ENCODE peak calls at places on chromosomes 7 and 10, in four cellular contexts. P, Z, X and I are unnamed samples.

GRCh38 chr7:55969391-55969790 is 5.0 kb downstream of the NIPSNAP2 start:
- DNase-seq in P (no peak), Z (no peak), X (no peak), I (no peak)

GRCh38 chr10:22230331-22230833 is 12.6 kb upstream of the EBLN1 start:
- DNase-seq in P (peak; percentile 45), Z (no peak), X (peak; percentile 58), I (no peak)

GRCh38 chr7:34354906-34355305 is 303.1 kb upstream of the NPSR1 start:
- DNase-seq in P (no peak), Z (no peak), X (no peak), I (no peak)

GRCh38 chr7:28005075-28005847 is 175.3 kb downstream of the JAZF1 start:
- DNase-seq in P (no peak), Z (peak; percentile 35), X (no peak), I (no peak)

GRCh38 chr10:11225935-11226334 is 208.3 kb downstream of the CELF2 start:
- DNase-seq in P (no peak), Z (no peak), X (peak; percentile 76), I (no peak)

GRCh38 chr10:74223755-74224530 is 72.9 kb downstream of the ADK start:
- DNase-seq in P (peak; percentile 80), Z (no peak), X (no peak), I (no peak)

GRCh38 chr7:76294344-76295024 is 8.0 kb upstream of the HSPB1 start:
- DNase-seq in P (peak; percentile 95), Z (peak; percentile 97), X (peak; percentile 45), I (peak; percentile 98)

GRCh38 chr7:41238851-41239331 is 464.0 kb downstream of the INHBA start:
- DNase-seq in P (peak; percentile 87), Z (no peak), X (no peak), I (no peak)

GRCh38 chr10:123069271-123069670 is 60.5 kb downstream of the ACADSB start:
- DNase-seq in P (no peak), Z (no peak), X (no peak), I (no peak)

GRCh38 chr7:139543801-139544603 is 20.5 kb downstream of the CLEC2L start:
- DNase-seq in P (no peak), Z (no peak), X (no peak), I (no peak)

GRCh38 chr10:14032406-14032998 is 298.2 kb downstream of the FRMD4A start:
- DNase-seq in P (no peak), Z (peak; percentile 51), X (no peak), I (no peak)

GRCh38 chr10:122034149-122034756 is 45.3 kb downstream of the TACC2 start:
- DNase-seq in P (peak; percentile 71), Z (no peak), X (no peak), I (no peak)

DNA sequence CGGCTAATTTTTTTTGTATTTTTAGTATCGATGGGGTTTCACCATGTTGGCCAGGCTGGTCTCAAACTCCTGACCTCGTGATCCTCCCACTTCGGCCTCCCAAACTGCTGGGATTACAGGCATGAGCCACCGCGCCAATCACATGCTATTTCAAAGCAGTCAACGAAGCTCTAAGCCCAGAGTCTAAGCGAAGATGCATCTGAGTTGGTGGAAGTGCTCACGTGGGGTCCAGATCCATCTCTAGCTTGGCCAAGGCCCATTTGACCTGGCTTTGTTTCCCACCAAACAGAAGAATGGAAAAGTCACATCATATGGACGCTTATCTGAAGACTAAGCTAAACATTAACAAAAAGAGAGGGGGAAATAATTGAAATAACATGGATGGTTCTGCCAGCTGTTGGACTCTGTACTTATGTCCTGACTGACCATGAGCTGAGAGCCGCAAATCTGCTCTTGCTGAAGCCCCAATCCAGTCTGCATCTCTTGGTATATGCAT is 3.8 kb upstream of the GTF2I start:
- DNase-seq in P (no peak), Z (no peak), X (no peak), I (no peak)
- H3K27ac ChIP-seq in P (no peak overlapping the region), Z (no peak overlapping the region), X (no peak overlapping the region), I (no peak overlapping the region)

DNA sequence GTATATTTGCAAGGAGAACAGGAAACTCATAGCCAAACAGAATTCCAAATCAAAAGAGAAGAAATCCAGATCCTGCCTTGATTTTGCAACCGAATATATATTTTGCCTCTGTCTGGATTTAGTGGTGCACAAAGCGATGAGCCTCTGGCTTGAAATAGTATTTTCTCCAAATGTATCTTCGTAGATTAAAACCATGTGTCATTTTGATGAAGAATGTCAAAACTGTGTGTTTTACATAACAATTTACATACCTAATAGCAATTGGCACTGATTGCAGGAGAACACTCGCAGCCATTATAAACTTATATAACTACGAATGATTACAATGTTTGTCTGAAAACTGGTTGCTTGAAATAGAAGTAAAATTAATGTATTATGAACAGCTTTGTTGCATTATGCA is 156.4 kb downstream of the ARID5B start:
- DNase-seq in P (no peak), Z (no peak), X (no peak), I (no peak)
- H3K4me1 ChIP-seq in P (no peaks in the 10 kb centered on the region), Z (peaks cover 82% of the 10 kb centered on the region), X (peaks cover 23% of the 10 kb centered on the region), I (peaks cover 94% of the 10 kb centered on the region)

GRCh38 chr10:24722676-24723385 is 856 bp downstream of the ARHGAP21 start:
- DNase-seq in P (peak; percentile 43), Z (peak; percentile 73), X (peak; percentile 59), I (no peak)
- TF ChIP-seq CTCF in P (no peak), Z (no peak), X (no peak), I (no peak)

GRCh38 chr10:21171197-21171935 is 274.3 kb upstream of the NEBL start:
- DNase-seq in P (no peak), Z (no peak), X (no peak), I (no peak)

GRCh38 chr10:21173433-21173963 is 276.4 kb upstream of the NEBL start:
- DNase-seq in P (no peak), Z (no peak), X (no peak), I (no peak)

GRCh38 chr10:21172774-21173432 is 275.8 kb upstream of the NEBL start:
- DNase-seq in P (no peak), Z (peak; percentile 18), X (no peak), I (no peak)

GRCh38 chr10:21170216-21170615 is 273.1 kb upstream of the NEBL start:
- DNase-seq in P (no peak), Z (no peak), X (no peak), I (no peak)

DNA sequence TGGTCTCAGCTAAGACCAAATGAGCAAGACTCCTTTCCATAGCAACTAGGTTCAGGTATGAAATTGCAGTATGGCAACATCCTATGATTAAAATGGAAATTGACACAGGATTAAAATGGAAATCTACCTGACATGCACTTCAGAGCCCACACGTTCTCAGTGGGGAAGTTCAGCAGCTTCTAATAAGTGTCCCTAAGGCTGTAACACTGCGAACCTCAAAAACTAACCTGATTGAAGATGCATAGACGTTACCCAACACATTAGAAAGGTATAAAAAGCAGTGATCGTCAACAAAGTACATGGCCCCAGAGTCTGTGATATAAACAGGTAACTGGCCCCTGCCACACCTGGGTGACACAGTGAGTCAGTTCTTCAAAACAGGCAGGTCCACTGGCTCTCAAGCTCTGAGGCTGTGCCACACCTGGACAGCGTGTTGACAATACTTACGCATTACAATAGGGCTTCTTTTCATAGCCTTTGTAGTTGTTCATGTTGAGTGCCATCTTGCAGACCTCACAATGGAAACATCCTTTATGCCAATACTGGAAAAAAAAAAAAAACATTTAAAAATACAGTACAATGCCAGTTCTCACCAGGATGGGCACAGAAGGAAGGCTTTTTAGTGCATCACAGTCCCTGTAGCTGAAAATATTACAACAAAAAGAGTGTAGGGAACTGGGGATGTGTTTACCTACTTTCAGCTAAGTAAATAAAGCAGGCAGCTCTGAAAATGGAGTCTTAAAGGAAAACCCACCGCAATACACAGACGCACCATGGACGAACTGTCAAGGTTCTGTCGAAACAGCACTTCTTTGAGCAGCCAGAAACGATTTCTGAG is 275.0 kb upstream of the NEBL start:
- DNase-seq in P (no peak), Z (no peak), X (no peak), I (no peak)
- H3K27ac ChIP-seq in P (no peak overlapping the region), Z (no peak overlapping the region), X (no peak overlapping the region), I (no peak overlapping the region)

DNA sequence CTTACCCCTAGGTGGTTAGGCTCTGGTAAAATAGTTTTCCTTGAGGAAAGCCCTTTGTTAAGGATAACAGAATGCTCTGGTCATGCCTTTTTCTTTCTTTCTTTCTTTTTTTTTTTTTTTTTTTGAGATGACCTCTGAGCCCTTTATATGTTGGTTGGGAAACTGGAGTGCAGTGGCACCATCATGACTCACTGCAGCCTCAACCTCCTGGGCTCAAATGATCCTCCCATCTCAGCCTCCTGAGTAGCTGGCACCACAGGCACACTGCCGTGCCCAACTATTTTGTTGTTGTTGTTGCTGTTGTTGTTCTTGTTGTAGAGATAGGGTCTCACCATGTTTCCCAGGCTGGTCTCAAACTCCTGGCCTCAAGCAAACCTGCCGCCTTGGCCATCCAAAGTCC is 27.4 kb downstream of the NACAD start:
- DNase-seq in P (no peak), Z (no peak), X (no peak), I (no peak)
- H3K4me1 ChIP-seq in P (no peaks in the 10 kb centered on the region), Z (no peaks in the 10 kb centered on the region), X (peaks cover 6% of the 10 kb centered on the region), I (no peaks in the 10 kb centered on the region)

DNA sequence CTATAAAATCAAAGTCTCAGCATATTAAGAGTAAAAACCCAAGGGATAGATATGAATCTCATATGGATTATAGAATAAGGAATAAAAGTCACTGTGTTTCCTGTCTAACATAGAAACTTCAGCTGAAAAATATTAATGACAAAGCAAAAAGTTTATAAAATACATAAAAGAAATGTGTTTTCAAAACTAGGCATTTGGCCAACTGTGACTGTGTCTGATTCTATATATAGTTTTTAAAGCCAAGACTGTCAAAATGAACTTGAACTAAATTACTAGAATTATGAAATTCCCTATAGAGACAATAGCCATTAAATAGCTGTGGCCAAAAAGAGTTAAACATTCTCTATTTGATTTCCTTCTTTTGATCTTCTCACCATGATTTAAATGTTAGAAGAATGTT is 311.1 kb upstream of the SEMA3D start:
- DNase-seq in P (no peak), Z (no peak), X (no peak), I (no peak)
- TF ChIP-seq CTCF in P (no peak), Z (no peak), X (no peak), I (no peak)